ENCODE peak calls at places on chromosomes 13 and 19, in nine cellular contexts. One of them, this sample, is unnamed.

GRCh38 chr13:29595380-29596063 is at the start of gene SLC7A1:
- DNase-seq in esophagus squamous epithelium: peak; percentile 16
- DNase-seq in stomach: peak; percentile 85
- DNase-seq in thyroid gland: peak; percentile 82
- DNase-seq in mesendoderm: peak; percentile 93
- DNase-seq in CD4-positive, alpha-beta memory T cell: peak; percentile 88
- DNase-seq in body of pancreas: peak; percentile 88
- DNase-seq in GM23248: peak; percentile 96
- DNase-seq in neural progenitor cell: peak; percentile 96
- DNase-seq in this sample: peak; percentile 67

GRCh38 chr13:23462815-23463559 is 29.5 kb upstream of the SACS start:
- DNase-seq in GM23248: no peak
- DNase-seq in mesendoderm: peak; percentile 74
- DNase-seq in stomach: no peak
- DNase-seq in esophagus squamous epithelium: no peak
- DNase-seq in neural progenitor cell: no peak
- DNase-seq in thyroid gland: no peak
- DNase-seq in body of pancreas: no peak
- DNase-seq in CD4-positive, alpha-beta memory T cell: no peak
- DNase-seq in this sample: peak; percentile 90

GRCh38 chr13:82803341-82803740 is 1078.9 kb downstream of the SLITRK1 start:
- DNase-seq in mesendoderm: no peak
- DNase-seq in body of pancreas: no peak
- DNase-seq in esophagus squamous epithelium: no peak
- DNase-seq in neural progenitor cell: no peak
- DNase-seq in GM23248: peak; percentile 1
- DNase-seq in CD4-positive, alpha-beta memory T cell: no peak
- DNase-seq in thyroid gland: no peak
- DNase-seq in stomach: no peak
- DNase-seq in this sample: no peak

GRCh38 chr13:98332691-98333090 is 155.6 kb upstream of the RNF113B start:
- DNase-seq in GM23248: no peak
- DNase-seq in CD4-positive, alpha-beta memory T cell: no peak
- DNase-seq in thyroid gland: no peak
- DNase-seq in mesendoderm: no peak
- DNase-seq in stomach: no peak
- DNase-seq in esophagus squamous epithelium: no peak
- DNase-seq in body of pancreas: no peak
- DNase-seq in neural progenitor cell: no peak
- DNase-seq in this sample: no peak

GRCh38 chr19:13014101-13014920 is 19.0 kb downstream of the NFIX start:
- DNase-seq in stomach: no peak
- DNase-seq in GM23248: peak; percentile 71
- DNase-seq in mesendoderm: peak; percentile 47
- DNase-seq in CD4-positive, alpha-beta memory T cell: no peak
- DNase-seq in body of pancreas: no peak
- DNase-seq in thyroid gland: peak; percentile 62
- DNase-seq in neural progenitor cell: peak; percentile 82
- DNase-seq in esophagus squamous epithelium: no peak
- DNase-seq in this sample: peak; percentile 61

GRCh38 chr13:83327091-83327490 is 555.2 kb downstream of the SLITRK1 start:
- DNase-seq in stomach: no peak
- DNase-seq in thyroid gland: no peak
- DNase-seq in esophagus squamous epithelium: no peak
- DNase-seq in GM23248: peak; percentile 3
- DNase-seq in neural progenitor cell: no peak
- DNase-seq in mesendoderm: no peak
- DNase-seq in CD4-positive, alpha-beta memory T cell: no peak
- DNase-seq in body of pancreas: no peak
- DNase-seq in this sample: no peak

GRCh38 chr19:2561895-2562294 is 86.0 kb downstream of the GADD45B start:
- DNase-seq in thyroid gland: no peak
- DNase-seq in CD4-positive, alpha-beta memory T cell: peak; percentile 65
- DNase-seq in stomach: no peak
- DNase-seq in mesendoderm: no peak
- DNase-seq in neural progenitor cell: no peak
- DNase-seq in body of pancreas: no peak
- DNase-seq in GM23248: no peak
- DNase-seq in esophagus squamous epithelium: no peak
- DNase-seq in this sample: no peak

GRCh38 chr19:14375055-14375581 is 6.1 kb upstream of the ADGRE5 start:
- DNase-seq in esophagus squamous epithelium: peak; percentile 50
- DNase-seq in GM23248: no peak
- DNase-seq in neural progenitor cell: no peak
- DNase-seq in thyroid gland: no peak
- DNase-seq in CD4-positive, alpha-beta memory T cell: peak; percentile 88
- DNase-seq in stomach: peak; percentile 52
- DNase-seq in mesendoderm: no peak
- DNase-seq in body of pancreas: peak; percentile 20
- DNase-seq in this sample: no peak

GRCh38 chr19:5136060-5136855 is 167.3 kb downstream of the KDM4B start:
- DNase-seq in neural progenitor cell: no peak
- DNase-seq in thyroid gland: no peak
- DNase-seq in CD4-positive, alpha-beta memory T cell: no peak
- DNase-seq in mesendoderm: no peak
- DNase-seq in GM23248: no peak
- DNase-seq in esophagus squamous epithelium: no peak
- DNase-seq in body of pancreas: no peak
- DNase-seq in stomach: no peak
- DNase-seq in this sample: no peak

GRCh38 chr19:5137571-5138124 is 168.7 kb downstream of the KDM4B start:
- DNase-seq in mesendoderm: peak; percentile 80
- DNase-seq in esophagus squamous epithelium: no peak
- DNase-seq in GM23248: no peak
- DNase-seq in stomach: no peak
- DNase-seq in CD4-positive, alpha-beta memory T cell: no peak
- DNase-seq in body of pancreas: peak; percentile 48
- DNase-seq in neural progenitor cell: peak; percentile 70
- DNase-seq in thyroid gland: no peak
- DNase-seq in this sample: no peak

GRCh38 chr19:5141278-5141925 is 172.5 kb downstream of the KDM4B start:
- DNase-seq in esophagus squamous epithelium: no peak
- DNase-seq in thyroid gland: no peak
- DNase-seq in CD4-positive, alpha-beta memory T cell: no peak
- DNase-seq in body of pancreas: peak; percentile 41
- DNase-seq in mesendoderm: no peak
- DNase-seq in stomach: no peak
- DNase-seq in neural progenitor cell: no peak
- DNase-seq in GM23248: peak; percentile 36
- DNase-seq in this sample: no peak

GRCh38 chr19:5137114-5137513 is 168.2 kb downstream of the KDM4B start:
- DNase-seq in neural progenitor cell: no peak
- DNase-seq in CD4-positive, alpha-beta memory T cell: no peak
- DNase-seq in body of pancreas: no peak
- DNase-seq in stomach: no peak
- DNase-seq in mesendoderm: no peak
- DNase-seq in GM23248: no peak
- DNase-seq in thyroid gland: no peak
- DNase-seq in esophagus squamous epithelium: no peak
- DNase-seq in this sample: no peak

DNA sequence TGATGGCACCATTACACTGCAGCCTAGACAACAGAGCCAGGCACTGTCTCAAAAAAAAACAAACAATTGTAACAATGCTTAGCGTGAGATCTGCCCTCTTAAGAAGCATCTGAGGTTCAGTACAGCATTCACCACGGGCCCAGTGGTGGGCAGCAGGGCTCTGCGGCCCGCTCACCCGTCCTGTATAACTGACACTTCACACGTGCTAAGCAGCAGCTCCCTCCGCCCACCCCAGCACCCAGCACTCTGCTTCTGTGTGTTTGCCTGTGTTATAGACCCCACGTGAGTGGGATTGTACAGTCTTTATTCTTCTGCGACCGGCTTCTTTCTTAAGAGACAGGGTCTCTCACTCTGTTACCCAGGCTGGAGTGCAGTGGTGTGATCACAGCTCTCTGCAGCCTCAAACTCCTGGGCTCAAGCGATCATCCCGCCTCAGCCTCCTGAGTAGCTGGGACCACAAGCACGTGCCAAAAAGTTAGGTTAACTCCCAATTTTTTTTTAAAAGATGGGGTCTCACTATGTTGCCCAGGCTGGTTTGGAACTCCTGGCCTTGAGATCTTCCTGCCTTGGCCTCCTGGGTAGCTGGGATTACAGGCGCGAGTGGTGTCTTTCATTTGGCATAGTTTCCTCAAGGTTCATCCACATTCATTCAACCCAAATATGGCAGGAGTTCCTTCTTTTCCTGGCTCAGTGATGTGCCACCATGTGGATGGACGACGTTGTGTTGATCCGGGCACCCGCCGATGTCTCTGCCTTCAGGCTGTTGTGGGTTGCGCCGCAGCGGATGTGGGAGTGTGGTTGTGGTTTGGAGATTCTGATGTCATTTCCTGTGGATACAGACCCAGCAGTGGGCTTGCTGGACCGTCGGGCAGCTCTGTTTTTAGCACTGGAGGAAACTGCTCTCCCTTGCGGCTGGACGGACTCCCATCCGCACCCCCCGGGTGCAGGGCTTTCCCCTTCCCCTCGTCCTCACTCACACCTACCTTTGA is 170.0 kb downstream of the KDM4B start:
- DNase-seq in GM23248: peak; percentile 31
- DNase-seq in mesendoderm: no peak
- DNase-seq in esophagus squamous epithelium: no peak
- DNase-seq in thyroid gland: no peak
- DNase-seq in stomach: peak; percentile 56
- DNase-seq in CD4-positive, alpha-beta memory T cell: peak; percentile 82
- DNase-seq in body of pancreas: peak; percentile 32
- DNase-seq in neural progenitor cell: no peak
- DNase-seq in this sample: peak; percentile 20
- H3K4me1 ChIP-seq in GM23248: no peaks in the 10 kb centered on the region
- H3K4me1 ChIP-seq in mesendoderm: no peaks in the 10 kb centered on the region
- H3K4me1 ChIP-seq in esophagus squamous epithelium: no peaks in the 10 kb centered on the region
- H3K4me1 ChIP-seq in thyroid gland: no peaks in the 10 kb centered on the region
- H3K4me1 ChIP-seq in stomach: no peaks in the 10 kb centered on the region
- H3K4me1 ChIP-seq in CD4-positive, alpha-beta memory T cell: peaks cover 27% of the 10 kb centered on the region
- H3K4me1 ChIP-seq in body of pancreas: no peaks in the 10 kb centered on the region
- H3K4me1 ChIP-seq in neural progenitor cell: peaks cover 3% of the 10 kb centered on the region
- H3K4me1 ChIP-seq in this sample: no peaks in the 10 kb centered on the region

GRCh38 chr19:5696196-5697021 is 6.3 kb downstream of the RPL36 start:
- DNase-seq in stomach: no peak
- DNase-seq in mesendoderm: no peak
- DNase-seq in neural progenitor cell: no peak
- DNase-seq in CD4-positive, alpha-beta memory T cell: no peak
- DNase-seq in thyroid gland: no peak
- DNase-seq in esophagus squamous epithelium: no peak
- DNase-seq in body of pancreas: no peak
- DNase-seq in GM23248: no peak
- DNase-seq in this sample: no peak

GRCh38 chr19:5697022-5697889 is 7.2 kb downstream of the RPL36 start:
- DNase-seq in stomach: no peak
- DNase-seq in esophagus squamous epithelium: no peak
- DNase-seq in mesendoderm: no peak
- DNase-seq in neural progenitor cell: no peak
- DNase-seq in CD4-positive, alpha-beta memory T cell: no peak
- DNase-seq in GM23248: no peak
- DNase-seq in thyroid gland: no peak
- DNase-seq in body of pancreas: no peak
- DNase-seq in this sample: no peak

GRCh38 chr19:5694167-5694951 is 4.3 kb downstream of the RPL36 start:
- DNase-seq in stomach: no peak
- DNase-seq in CD4-positive, alpha-beta memory T cell: no peak
- DNase-seq in body of pancreas: no peak
- DNase-seq in thyroid gland: no peak
- DNase-seq in mesendoderm: no peak
- DNase-seq in GM23248: no peak
- DNase-seq in esophagus squamous epithelium: no peak
- DNase-seq in neural progenitor cell: no peak
- DNase-seq in this sample: no peak

GRCh38 chr19:5694952-5695648 is 5.0 kb downstream of the RPL36 start:
- DNase-seq in neural progenitor cell: no peak
- DNase-seq in mesendoderm: no peak
- DNase-seq in stomach: no peak
- DNase-seq in GM23248: no peak
- DNase-seq in esophagus squamous epithelium: no peak
- DNase-seq in body of pancreas: no peak
- DNase-seq in CD4-positive, alpha-beta memory T cell: no peak
- DNase-seq in thyroid gland: no peak
- DNase-seq in this sample: no peak

DNA sequence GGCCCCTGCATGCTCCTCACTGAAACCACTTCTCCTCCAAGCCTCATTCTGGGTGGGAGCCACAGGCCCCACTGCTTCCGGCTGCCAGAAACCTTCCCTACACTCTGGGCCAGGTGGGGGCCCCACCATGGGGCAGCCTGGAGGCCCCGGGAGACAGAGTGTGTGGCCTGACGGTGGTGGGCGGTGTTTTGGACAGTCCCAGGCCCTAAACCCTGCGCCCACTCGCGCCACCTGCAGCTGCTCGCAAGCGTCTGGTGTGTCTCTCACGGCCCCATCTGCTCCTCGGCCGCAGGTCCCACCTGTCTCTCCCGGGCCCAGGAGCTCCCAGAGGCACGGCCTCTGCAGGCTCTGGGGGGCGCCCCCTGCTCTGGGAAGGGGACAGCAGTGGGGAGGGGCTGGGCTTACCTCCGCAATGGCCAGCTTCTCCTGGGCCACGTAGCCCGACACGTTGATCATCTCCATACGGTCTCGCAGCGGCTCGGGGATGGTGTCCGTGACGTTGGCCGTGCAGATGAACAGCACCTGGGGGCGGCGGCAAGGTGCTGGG is 5.6 kb downstream of the RPL36 start:
- DNase-seq in body of pancreas: no peak
- DNase-seq in stomach: no peak
- DNase-seq in GM23248: no peak
- DNase-seq in esophagus squamous epithelium: no peak
- DNase-seq in mesendoderm: no peak
- DNase-seq in CD4-positive, alpha-beta memory T cell: no peak
- DNase-seq in neural progenitor cell: no peak
- DNase-seq in thyroid gland: no peak
- DNase-seq in this sample: no peak
- H3K4me1 ChIP-seq in body of pancreas: peaks cover 20% of the 10 kb centered on the region
- H3K4me1 ChIP-seq in stomach: peaks cover 17% of the 10 kb centered on the region
- H3K4me1 ChIP-seq in GM23248: no peaks in the 10 kb centered on the region
- H3K4me1 ChIP-seq in esophagus squamous epithelium: peaks cover 14% of the 10 kb centered on the region
- H3K4me1 ChIP-seq in mesendoderm: no peaks in the 10 kb centered on the region
- H3K4me1 ChIP-seq in CD4-positive, alpha-beta memory T cell: peaks cover 19% of the 10 kb centered on the region
- H3K4me1 ChIP-seq in neural progenitor cell: no peaks in the 10 kb centered on the region
- H3K4me1 ChIP-seq in thyroid gland: peaks cover 9% of the 10 kb centered on the region
- H3K4me1 ChIP-seq in this sample: peaks cover 2% of the 10 kb centered on the region

DNA sequence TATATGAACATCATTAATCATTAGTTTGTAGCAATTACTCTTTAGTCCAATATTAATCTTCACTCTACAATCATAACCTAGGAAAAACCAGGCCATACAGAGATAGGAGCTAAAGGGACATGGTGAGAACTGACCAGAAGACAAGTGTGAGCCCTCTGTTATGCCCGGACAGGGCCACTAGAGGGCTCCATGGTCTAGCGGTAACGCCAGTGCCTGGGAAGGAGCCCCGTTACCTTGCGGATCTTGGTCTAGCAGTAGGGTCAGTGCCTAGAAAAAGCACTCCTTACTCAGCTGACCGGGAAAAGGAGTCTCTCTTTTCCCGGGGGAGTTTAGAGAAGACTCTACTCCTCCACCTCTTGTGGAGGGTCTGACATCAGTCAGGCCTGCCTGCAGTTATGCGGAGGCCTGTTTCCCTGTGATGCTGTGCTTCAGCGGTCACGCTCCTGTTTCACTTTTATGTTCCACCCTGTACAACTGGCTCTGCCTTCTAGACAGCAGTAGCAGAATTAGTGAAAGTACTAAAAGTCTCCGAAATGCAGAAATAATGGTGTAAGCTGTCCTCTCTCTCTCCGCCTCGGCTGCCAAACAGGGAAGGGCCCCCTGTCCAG is 13.8 kb downstream of the OR7D4 start:
- DNase-seq in GM23248: peak; percentile 75
- DNase-seq in mesendoderm: peak; percentile 68
- DNase-seq in thyroid gland: peak; percentile 70
- DNase-seq in CD4-positive, alpha-beta memory T cell: peak; percentile 55
- DNase-seq in stomach: peak; percentile 73
- DNase-seq in neural progenitor cell: peak; percentile 82
- DNase-seq in body of pancreas: peak; percentile 83
- DNase-seq in esophagus squamous epithelium: no peak
- DNase-seq in this sample: peak; percentile 66
- H3K4me1 ChIP-seq in GM23248: no peaks in the 10 kb centered on the region
- H3K4me1 ChIP-seq in mesendoderm: no peaks in the 10 kb centered on the region
- H3K4me1 ChIP-seq in thyroid gland: no peaks in the 10 kb centered on the region
- H3K4me1 ChIP-seq in CD4-positive, alpha-beta memory T cell: peaks cover 4% of the 10 kb centered on the region
- H3K4me1 ChIP-seq in stomach: no peaks in the 10 kb centered on the region
- H3K4me1 ChIP-seq in neural progenitor cell: no peaks in the 10 kb centered on the region
- H3K4me1 ChIP-seq in body of pancreas: peaks cover 5% of the 10 kb centered on the region
- H3K4me1 ChIP-seq in esophagus squamous epithelium: peaks cover 4% of the 10 kb centered on the region
- H3K4me1 ChIP-seq in this sample: no peaks in the 10 kb centered on the region

GRCh38 chr19:55644191-55644833 is 863 bp downstream of the ZNF581 start:
- DNase-seq in neural progenitor cell: no peak
- DNase-seq in esophagus squamous epithelium: no peak
- DNase-seq in body of pancreas: no peak
- DNase-seq in GM23248: no peak
- DNase-seq in thyroid gland: no peak
- DNase-seq in CD4-positive, alpha-beta memory T cell: no peak
- DNase-seq in stomach: no peak
- DNase-seq in mesendoderm: no peak
- DNase-seq in this sample: no peak

GRCh38 chr19:55643733-55644116 is 276 bp downstream of the ZNF581 start:
- DNase-seq in CD4-positive, alpha-beta memory T cell: no peak
- DNase-seq in thyroid gland: no peak
- DNase-seq in neural progenitor cell: no peak
- DNase-seq in esophagus squamous epithelium: no peak
- DNase-seq in mesendoderm: no peak
- DNase-seq in body of pancreas: no peak
- DNase-seq in GM23248: peak; percentile 53
- DNase-seq in stomach: no peak
- DNase-seq in this sample: no peak

GRCh38 chr19:55643003-55643732 is at the start of gene ZNF581:
- DNase-seq in stomach: peak; percentile 83
- DNase-seq in neural progenitor cell: peak; percentile 82
- DNase-seq in thyroid gland: peak; percentile 75
- DNase-seq in GM23248: peak; percentile 87
- DNase-seq in CD4-positive, alpha-beta memory T cell: peak; percentile 79
- DNase-seq in body of pancreas: peak; percentile 84
- DNase-seq in esophagus squamous epithelium: no peak
- DNase-seq in mesendoderm: peak; percentile 87
- DNase-seq in this sample: peak; percentile 71

GRCh38 chr19:55645512-55645881 is 2.0 kb downstream of the ZNF581 start:
- DNase-seq in GM23248: no peak
- DNase-seq in mesendoderm: no peak
- DNase-seq in stomach: no peak
- DNase-seq in esophagus squamous epithelium: no peak
- DNase-seq in CD4-positive, alpha-beta memory T cell: no peak
- DNase-seq in neural progenitor cell: no peak
- DNase-seq in thyroid gland: no peak
- DNase-seq in body of pancreas: no peak
- DNase-seq in this sample: no peak

GRCh38 chr19:55644842-55645511 is 1.5 kb downstream of the ZNF581 start:
- DNase-seq in mesendoderm: no peak
- DNase-seq in esophagus squamous epithelium: no peak
- DNase-seq in stomach: no peak
- DNase-seq in neural progenitor cell: no peak
- DNase-seq in GM23248: no peak
- DNase-seq in thyroid gland: no peak
- DNase-seq in body of pancreas: no peak
- DNase-seq in CD4-positive, alpha-beta memory T cell: no peak
- DNase-seq in this sample: no peak
- H3K4me1 ChIP-seq in mesendoderm: peaks cover 2% of the 10 kb centered on the region
- H3K4me1 ChIP-seq in esophagus squamous epithelium: peaks cover 58% of the 10 kb centered on the region
- H3K4me1 ChIP-seq in stomach: peaks cover 50% of the 10 kb centered on the region
- H3K4me1 ChIP-seq in neural progenitor cell: peaks cover 32% of the 10 kb centered on the region
- H3K4me1 ChIP-seq in GM23248: peaks cover 16% of the 10 kb centered on the region
- H3K4me1 ChIP-seq in thyroid gland: peaks cover 40% of the 10 kb centered on the region
- H3K4me1 ChIP-seq in body of pancreas: peaks cover 66% of the 10 kb centered on the region
- H3K4me1 ChIP-seq in CD4-positive, alpha-beta memory T cell: peaks cover 50% of the 10 kb centered on the region
- H3K4me1 ChIP-seq in this sample: peaks cover 16% of the 10 kb centered on the region